ENCODE peak calls at places on chromosomes 5 and 9, in six cellular contexts. One of them, this sample, is unnamed.

GRCh38 chr5:153571157-153571556 is 80.7 kb downstream of the GRIA1 start:
- DNase-seq in upper lobe of right lung: no peak
- DNase-seq in omental fat pad: no peak
- DNase-seq in astrocyte of the spinal cord: no peak
- DNase-seq in WERI-Rb-1: no peak
- DNase-seq in BJ: no peak
- DNase-seq in this sample: no peak

GRCh38 chr9:112334319-112334828 is 955 bp upstream of the PTBP3 start:
- DNase-seq in omental fat pad: no peak
- DNase-seq in upper lobe of right lung: no peak
- DNase-seq in astrocyte of the spinal cord: peak
- DNase-seq in BJ: no peak
- DNase-seq in WERI-Rb-1: no peak
- DNase-seq in this sample: peak

GRCh38 chr5:130045334-130045733 is 141.1 kb downstream of the CHSY3 start:
- DNase-seq in BJ: no peak
- DNase-seq in upper lobe of right lung: no peak
- DNase-seq in astrocyte of the spinal cord: no peak
- DNase-seq in omental fat pad: no peak
- DNase-seq in WERI-Rb-1: no peak
- DNase-seq in this sample: peak

GRCh38 chr9:99906403-99907207 is at the start of gene STX17:
- DNase-seq in WERI-Rb-1: peak
- DNase-seq in astrocyte of the spinal cord: peak
- DNase-seq in upper lobe of right lung: peak
- DNase-seq in omental fat pad: peak
- DNase-seq in BJ: peak
- DNase-seq in this sample: peak

GRCh38 chr9:112765281-112765680 is 14.7 kb downstream of the SNX30 start:
- DNase-seq in WERI-Rb-1: no peak
- DNase-seq in astrocyte of the spinal cord: no peak
- DNase-seq in BJ: no peak
- DNase-seq in omental fat pad: no peak
- DNase-seq in upper lobe of right lung: no peak
- DNase-seq in this sample: no peak

GRCh38 chr9:19028835-19029451 is 4.1 kb downstream of the SAXO1 start:
- DNase-seq in upper lobe of right lung: no peak
- DNase-seq in astrocyte of the spinal cord: peak
- DNase-seq in WERI-Rb-1: peak
- DNase-seq in BJ: no peak
- DNase-seq in omental fat pad: no peak
- DNase-seq in this sample: peak

GRCh38 chr5:136028782-136029742 is at the start of gene TGFBI:
- DNase-seq in astrocyte of the spinal cord: peak
- DNase-seq in omental fat pad: no peak
- DNase-seq in upper lobe of right lung: peak
- DNase-seq in WERI-Rb-1: peak
- DNase-seq in BJ: no peak
- DNase-seq in this sample: peak

GRCh38 chr5:40477856-40478546 is 201.7 kb upstream of the PTGER4 start:
- DNase-seq in omental fat pad: no peak
- DNase-seq in upper lobe of right lung: no peak
- DNase-seq in astrocyte of the spinal cord: peak
- DNase-seq in WERI-Rb-1: no peak
- DNase-seq in BJ: no peak
- DNase-seq in this sample: peak

GRCh38 chr9:12784461-12785250 is 9.8 kb downstream of the LURAP1L start:
- DNase-seq in omental fat pad: no peak
- DNase-seq in WERI-Rb-1: no peak
- DNase-seq in BJ: peak
- DNase-seq in upper lobe of right lung: peak
- DNase-seq in astrocyte of the spinal cord: peak
- DNase-seq in this sample: peak
- TF ChIP-seq CTCF in omental fat pad: no peak
- TF ChIP-seq CTCF in WERI-Rb-1: no peak
- TF ChIP-seq CTCF in BJ: no peak
- TF ChIP-seq CTCF in upper lobe of right lung: no peak
- TF ChIP-seq CTCF in astrocyte of the spinal cord: no peak
- TF ChIP-seq CTCF in this sample: no peak

GRCh38 chr5:172936441-172936840 is 22.8 kb upstream of the RPL26L1 start:
- DNase-seq in WERI-Rb-1: no peak
- DNase-seq in astrocyte of the spinal cord: no peak
- DNase-seq in BJ: no peak
- DNase-seq in omental fat pad: no peak
- DNase-seq in upper lobe of right lung: no peak
- DNase-seq in this sample: no peak

GRCh38 chr5:172941067-172941516 is 18.1 kb upstream of the RPL26L1 start:
- DNase-seq in WERI-Rb-1: no peak
- DNase-seq in astrocyte of the spinal cord: no peak
- DNase-seq in omental fat pad: no peak
- DNase-seq in upper lobe of right lung: no peak
- DNase-seq in BJ: no peak
- DNase-seq in this sample: peak

GRCh38 chr5:172940242-172941066 is 18.8 kb upstream of the RPL26L1 start:
- DNase-seq in astrocyte of the spinal cord: no peak
- DNase-seq in BJ: no peak
- DNase-seq in omental fat pad: no peak
- DNase-seq in upper lobe of right lung: peak
- DNase-seq in WERI-Rb-1: no peak
- DNase-seq in this sample: no peak

GRCh38 chr5:172939561-172939960 is 19.7 kb upstream of the RPL26L1 start:
- DNase-seq in WERI-Rb-1: peak
- DNase-seq in astrocyte of the spinal cord: no peak
- DNase-seq in BJ: no peak
- DNase-seq in upper lobe of right lung: no peak
- DNase-seq in omental fat pad: no peak
- DNase-seq in this sample: no peak

GRCh38 chr5:172939045-172939444 is 20.2 kb upstream of the RPL26L1 start:
- DNase-seq in astrocyte of the spinal cord: no peak
- DNase-seq in BJ: no peak
- DNase-seq in omental fat pad: no peak
- DNase-seq in WERI-Rb-1: peak
- DNase-seq in upper lobe of right lung: no peak
- DNase-seq in this sample: peak
- TF ChIP-seq CTCF in astrocyte of the spinal cord: peak
- TF ChIP-seq CTCF in BJ: peak
- TF ChIP-seq CTCF in omental fat pad: no peak
- TF ChIP-seq CTCF in WERI-Rb-1: peak
- TF ChIP-seq CTCF in upper lobe of right lung: peak
- TF ChIP-seq CTCF in this sample: peak

DNA sequence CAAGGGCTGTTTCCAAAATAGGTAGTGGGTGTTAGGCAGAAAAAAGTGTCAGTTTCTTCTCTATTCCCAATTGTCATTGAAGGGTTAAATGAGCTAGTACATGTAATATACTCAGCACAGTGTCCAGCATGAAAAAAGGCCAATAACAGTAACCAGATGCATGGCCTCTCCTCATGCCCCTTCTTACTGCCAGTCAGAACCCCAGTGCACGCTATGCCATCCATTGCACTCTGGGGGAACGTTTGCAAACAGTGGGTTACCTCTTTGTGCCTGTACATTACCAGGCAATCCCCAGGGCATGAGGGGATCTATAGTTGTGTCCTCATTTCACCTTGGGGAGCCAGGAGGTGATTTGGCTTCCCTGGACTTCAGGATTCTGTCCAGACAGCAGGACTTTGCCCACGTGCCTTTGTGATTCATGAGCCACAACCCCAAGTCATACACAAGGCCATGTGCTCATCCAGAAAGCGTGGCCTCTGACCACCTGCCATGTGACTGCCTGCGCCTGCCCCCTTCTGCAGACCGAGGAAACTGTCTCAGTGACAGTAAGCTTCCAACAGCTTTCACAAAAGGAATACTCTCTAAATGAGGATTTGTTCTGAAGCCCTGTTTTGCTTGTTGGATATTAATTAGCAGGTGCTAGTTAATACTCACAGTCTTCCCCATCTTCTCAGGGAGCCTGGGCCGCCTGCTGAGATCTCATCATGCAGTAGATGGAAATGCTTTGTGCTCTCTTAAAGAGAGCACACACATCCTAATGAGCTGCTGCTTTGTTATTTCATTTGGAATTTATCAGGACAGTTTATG is 36.8 kb upstream of the ANGPTL2 start:
- DNase-seq in BJ: no peak
- DNase-seq in upper lobe of right lung: peak
- DNase-seq in astrocyte of the spinal cord: peak
- DNase-seq in WERI-Rb-1: peak
- DNase-seq in omental fat pad: no peak
- DNase-seq in this sample: peak
- TF ChIP-seq CTCF in BJ: peak
- TF ChIP-seq CTCF in upper lobe of right lung: no peak
- TF ChIP-seq CTCF in astrocyte of the spinal cord: peak
- TF ChIP-seq CTCF in WERI-Rb-1: peak
- TF ChIP-seq CTCF in omental fat pad: no peak
- TF ChIP-seq CTCF in this sample: peak

GRCh38 chr9:84932915-84933527 is 263.5 kb downstream of the NTRK2 start:
- DNase-seq in BJ: no peak
- DNase-seq in upper lobe of right lung: no peak
- DNase-seq in astrocyte of the spinal cord: peak
- DNase-seq in WERI-Rb-1: no peak
- DNase-seq in omental fat pad: no peak
- DNase-seq in this sample: no peak
- TF ChIP-seq CTCF in BJ: peak
- TF ChIP-seq CTCF in upper lobe of right lung: no peak
- TF ChIP-seq CTCF in astrocyte of the spinal cord: no peak
- TF ChIP-seq CTCF in WERI-Rb-1: no peak
- TF ChIP-seq CTCF in omental fat pad: no peak
- TF ChIP-seq CTCF in this sample: peak

GRCh38 chr5:132302413-132302812 is 8.2 kb downstream of the SLC22A4 start:
- DNase-seq in BJ: no peak
- DNase-seq in astrocyte of the spinal cord: no peak
- DNase-seq in omental fat pad: no peak
- DNase-seq in WERI-Rb-1: no peak
- DNase-seq in upper lobe of right lung: no peak
- DNase-seq in this sample: no peak

GRCh38 chr5:132303589-132303988 is 9.4 kb downstream of the SLC22A4 start:
- DNase-seq in upper lobe of right lung: no peak
- DNase-seq in astrocyte of the spinal cord: no peak
- DNase-seq in BJ: no peak
- DNase-seq in omental fat pad: no peak
- DNase-seq in WERI-Rb-1: no peak
- DNase-seq in this sample: no peak

GRCh38 chr5:132301341-132302274 is 7.4 kb downstream of the SLC22A4 start:
- DNase-seq in BJ: no peak
- DNase-seq in upper lobe of right lung: no peak
- DNase-seq in omental fat pad: no peak
- DNase-seq in WERI-Rb-1: no peak
- DNase-seq in astrocyte of the spinal cord: no peak
- DNase-seq in this sample: no peak

GRCh38 chr5:132308701-132309100 is 14.5 kb downstream of the SLC22A4 start:
- DNase-seq in WERI-Rb-1: no peak
- DNase-seq in BJ: no peak
- DNase-seq in omental fat pad: no peak
- DNase-seq in astrocyte of the spinal cord: no peak
- DNase-seq in upper lobe of right lung: no peak
- DNase-seq in this sample: no peak

GRCh38 chr5:132305420-132305819 is 11.2 kb downstream of the SLC22A4 start:
- DNase-seq in WERI-Rb-1: no peak
- DNase-seq in upper lobe of right lung: no peak
- DNase-seq in astrocyte of the spinal cord: no peak
- DNase-seq in BJ: no peak
- DNase-seq in omental fat pad: no peak
- DNase-seq in this sample: no peak
- TF ChIP-seq CTCF in WERI-Rb-1: no peak
- TF ChIP-seq CTCF in upper lobe of right lung: no peak
- TF ChIP-seq CTCF in astrocyte of the spinal cord: no peak
- TF ChIP-seq CTCF in BJ: no peak
- TF ChIP-seq CTCF in omental fat pad: no peak
- TF ChIP-seq CTCF in this sample: no peak

GRCh38 chr5:167587768-167588167 is 703.7 kb upstream of the WWC1 start:
- DNase-seq in omental fat pad: no peak
- DNase-seq in BJ: no peak
- DNase-seq in WERI-Rb-1: peak
- DNase-seq in astrocyte of the spinal cord: peak
- DNase-seq in upper lobe of right lung: no peak
- DNase-seq in this sample: peak
- TF ChIP-seq CTCF in omental fat pad: no peak
- TF ChIP-seq CTCF in BJ: peak
- TF ChIP-seq CTCF in WERI-Rb-1: peak
- TF ChIP-seq CTCF in astrocyte of the spinal cord: peak
- TF ChIP-seq CTCF in upper lobe of right lung: peak
- TF ChIP-seq CTCF in this sample: peak

DNA sequence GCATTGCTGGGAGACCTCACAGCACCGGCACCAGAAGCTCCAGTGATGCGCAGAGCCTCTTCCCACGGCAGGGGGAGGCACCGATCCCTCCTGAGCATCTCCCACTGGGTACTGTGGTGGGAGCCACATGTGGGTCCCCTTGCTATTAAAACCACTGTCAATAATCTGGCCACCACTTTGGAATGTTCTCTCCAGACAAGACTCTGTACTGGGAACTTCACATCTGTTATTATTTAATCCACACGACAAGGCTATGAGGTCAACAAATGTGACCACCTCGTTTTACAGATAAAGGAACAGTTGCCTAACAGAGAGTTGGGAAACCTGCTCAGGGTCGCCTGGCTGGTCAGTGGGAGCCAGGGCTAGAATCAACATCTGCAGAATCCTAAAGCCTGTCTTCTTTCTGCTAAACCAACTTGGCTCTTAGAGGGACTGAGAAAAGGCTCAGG is 72.7 kb downstream of the EPB41L4B start:
- DNase-seq in BJ: no peak
- DNase-seq in astrocyte of the spinal cord: no peak
- DNase-seq in upper lobe of right lung: no peak
- DNase-seq in WERI-Rb-1: peak
- DNase-seq in omental fat pad: no peak
- DNase-seq in this sample: peak
- TF ChIP-seq CTCF in BJ: peak
- TF ChIP-seq CTCF in astrocyte of the spinal cord: peak
- TF ChIP-seq CTCF in upper lobe of right lung: no peak
- TF ChIP-seq CTCF in WERI-Rb-1: peak
- TF ChIP-seq CTCF in omental fat pad: no peak
- TF ChIP-seq CTCF in this sample: no peak

GRCh38 chr5:66745297-66745696 is 149.1 kb downstream of the MAST4 start:
- DNase-seq in WERI-Rb-1: no peak
- DNase-seq in astrocyte of the spinal cord: no peak
- DNase-seq in upper lobe of right lung: no peak
- DNase-seq in BJ: no peak
- DNase-seq in omental fat pad: no peak
- DNase-seq in this sample: no peak
- TF ChIP-seq CTCF in WERI-Rb-1: no peak
- TF ChIP-seq CTCF in astrocyte of the spinal cord: no peak
- TF ChIP-seq CTCF in upper lobe of right lung: no peak
- TF ChIP-seq CTCF in BJ: no peak
- TF ChIP-seq CTCF in omental fat pad: no peak
- TF ChIP-seq CTCF in this sample: no peak

This sample was measured in fibroblast of pulmonary artery.